ENCODE peak calls at places on chromosomes 6 and 20, in five cellular contexts. L, C, H, R and U are unnamed samples. For H3K27me3, the result is how much of the 10 kb centered on the place peaks cover.

GRCh38 chr6:103327079-103327478 is 1532.6 kb downstream of the HACE1 start:
- DNase-seq in L (no peak), C (no peak), H (no peak), R (peak), U (no peak)

GRCh38 chr6:134074151-134074712 is 21.8 kb upstream of the SLC2A12 start:
- DNase-seq in L (peak), C (no peak), H (no peak), R (peak), U (no peak)

GRCh38 chr6:108029226-108029921 is 45.2 kb downstream of the OSTM1 start:
- DNase-seq in L (no peak), C (no peak), H (no peak), R (peak), U (no peak)

GRCh38 chr6:35581633-35582032 is 68.9 kb upstream of the TULP1 start:
- DNase-seq in L (no peak), C (no peak), H (no peak), R (no peak), U (no peak)

GRCh38 chr20:18943542-18943941 is 130.0 kb downstream of the SCP2D1 start:
- DNase-seq in L (no peak), C (peak), H (peak), R (no peak), U (no peak)

GRCh38 chr6:36967757-36968156 is 13.2 kb downstream of the PI16 start:
- DNase-seq in L (no peak), C (no peak), H (no peak), R (no peak), U (no peak)

GRCh38 chr20:18705906-18706305 is 107.7 kb upstream of the SCP2D1 start:
- DNase-seq in L (no peak), C (no peak), H (no peak), R (no peak), U (no peak)

GRCh38 chr6:89886378-89887120 is 7.7 kb upstream of the GJA10 start:
- DNase-seq in L (no peak), C (no peak), H (no peak), R (no peak), U (no peak)

GRCh38 chr6:113306552-113307145 is 550.5 kb upstream of the MARCKS start:
- DNase-seq in L (peak), C (no peak), H (peak), R (peak), U (peak)

GRCh38 chr6:129874837-129875236 is 13.7 kb upstream of the TMEM244 start:
- DNase-seq in L (no peak), C (no peak), H (no peak), R (no peak), U (no peak)

GRCh38 chr6:4607026-4607704 is 169.0 kb upstream of the CDYL start:
- DNase-seq in L (peak), C (peak), H (peak), R (no peak), U (no peak)

GRCh38 chr6:149567846-149568585 is 1.8 kb downstream of the GINM1 start:
- DNase-seq in L (no peak), C (no peak), H (no peak), R (no peak), U (no peak)

GRCh38 chr6:153328194-153328593 is 197.1 kb upstream of the RGS17 start:
- DNase-seq in L (no peak), C (no peak), H (peak), R (no peak), U (no peak)

GRCh38 chr6:78607188-78607587 is 260.2 kb upstream of the IRAK1BP1 start:
- DNase-seq in L (peak), C (no peak), H (no peak), R (no peak), U (no peak)

GRCh38 chr20:37901667-37902503 is 1.0 kb upstream of the VSTM2L start:
- DNase-seq in L (peak), C (no peak), H (peak), R (peak), U (peak)

GRCh38 chr6:37289931-37290330 is 32.0 kb upstream of the TMEM217 start:
- DNase-seq in L (no peak), C (peak), H (no peak), R (no peak), U (peak)

GRCh38 chr6:14353798-14354197 is 236.2 kb downstream of the CD83 start:
- DNase-seq in L (no peak), C (no peak), H (no peak), R (no peak), U (no peak)

GRCh38 chr6:29656798-29657197 is at the start of gene MOG:
- DNase-seq in L (no peak), C (no peak), H (no peak), R (no peak), U (no peak)

GRCh38 chr20:58745391-58745790 is 52.8 kb downstream of the NPEPL1 start:
- DNase-seq in L (no peak), C (no peak), H (no peak), R (no peak), U (no peak)

GRCh38 chr6:143396497-143397228 is 53.8 kb downstream of the ADAT2 start:
- DNase-seq in L (no peak), C (no peak), H (no peak), R (no peak), U (no peak)

GRCh38 chr6:97059473-97059872 is 134.9 kb downstream of the KLHL32 start:
- DNase-seq in L (peak), C (peak), H (peak), R (peak), U (no peak)

GRCh38 chr6:90691823-90692222 is 105.0 kb upstream of the MAP3K7 start:
- DNase-seq in L (no peak), C (no peak), H (peak), R (no peak), U (peak)

GRCh38 chr20:33568378-33569289 is 78.7 kb downstream of the CBFA2T2 start:
- DNase-seq in L (no peak), C (no peak), H (no peak), R (peak), U (peak)

GRCh38 chr20:13121840-13122515 is 99.1 kb upstream of the ISM1 start:
- DNase-seq in L (no peak), C (no peak), H (no peak), R (no peak), U (no peak)

GRCh38 chr6:132401120-132401940 is at the start of gene MOXD1:
- DNase-seq in L (peak), C (no peak), H (peak), R (peak), U (no peak)

GRCh38 chr6:142845624-142846458 is 99.1 kb downstream of the HIVEP2 start:
- DNase-seq in L (peak), C (peak), H (peak), R (peak), U (peak)

GRCh38 chr20:34171640-34172039 is 59.6 kb upstream of the EIF2S2 start:
- DNase-seq in L (no peak), C (no peak), H (no peak), R (no peak), U (no peak)

GRCh38 chr20:1112908-1113307 is 5.5 kb upstream of the PSMF1 start:
- DNase-seq in L (no peak), C (no peak), H (no peak), R (no peak), U (no peak)

GRCh38 chr6:44976677-44977405 is 351.3 kb upstream of the RUNX2 start:
- DNase-seq in L (no peak), C (no peak), H (peak), R (no peak), U (peak)

GRCh38 chr20:50729925-50730764 is 1.2 kb upstream of the PARD6B start:
- DNase-seq in L (no peak), C (peak), H (no peak), R (no peak), U (no peak)

GRCh38 chr20:23639490-23639958 is 1.8 kb upstream of the CST3 start:
- DNase-seq in L (no peak), C (peak), H (no peak), R (no peak), U (no peak)

GRCh38 chr6:37731888-37732287 is 34.2 kb upstream of the MDGA1 start:
- DNase-seq in L (no peak), C (no peak), H (no peak), R (no peak), U (peak)

GRCh38 chr6:167553716-167554115 is 228.8 kb downstream of the TTLL2 start:
- DNase-seq in L (no peak), C (no peak), H (no peak), R (no peak), U (no peak)

GRCh38 chr6:34068462-34069044 is 77.3 kb downstream of the GRM4 start:
- DNase-seq in L (no peak), C (no peak), H (no peak), R (peak), U (no peak)

DNA sequence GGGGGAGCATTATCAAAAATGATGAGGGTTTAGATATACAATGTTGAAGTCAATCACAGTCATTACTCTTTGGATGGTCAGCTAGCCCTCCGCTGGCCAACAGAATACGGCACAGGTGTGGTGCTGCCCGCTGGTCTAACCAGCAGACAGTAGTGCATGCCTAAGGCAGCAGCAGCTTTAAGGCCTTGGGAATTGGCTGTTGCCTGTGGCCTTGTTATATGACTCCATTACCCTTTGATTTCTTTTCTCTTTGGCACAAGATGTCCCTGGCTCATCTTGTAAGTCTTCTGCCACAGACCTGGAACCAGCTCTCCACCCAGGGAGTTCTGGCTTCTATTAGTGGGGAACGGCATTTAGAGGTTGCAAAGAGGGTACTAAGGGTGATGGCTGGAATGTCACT is 110.2 kb downstream of the WDR27 start:
- DNase-seq in L (no peak), C (no peak), H (no peak), R (no peak), U (no peak)
- TF ChIP-seq EZH2 in L (no peak), C (no peak), H (no peak), R (no peak), U (no peak)

DNA sequence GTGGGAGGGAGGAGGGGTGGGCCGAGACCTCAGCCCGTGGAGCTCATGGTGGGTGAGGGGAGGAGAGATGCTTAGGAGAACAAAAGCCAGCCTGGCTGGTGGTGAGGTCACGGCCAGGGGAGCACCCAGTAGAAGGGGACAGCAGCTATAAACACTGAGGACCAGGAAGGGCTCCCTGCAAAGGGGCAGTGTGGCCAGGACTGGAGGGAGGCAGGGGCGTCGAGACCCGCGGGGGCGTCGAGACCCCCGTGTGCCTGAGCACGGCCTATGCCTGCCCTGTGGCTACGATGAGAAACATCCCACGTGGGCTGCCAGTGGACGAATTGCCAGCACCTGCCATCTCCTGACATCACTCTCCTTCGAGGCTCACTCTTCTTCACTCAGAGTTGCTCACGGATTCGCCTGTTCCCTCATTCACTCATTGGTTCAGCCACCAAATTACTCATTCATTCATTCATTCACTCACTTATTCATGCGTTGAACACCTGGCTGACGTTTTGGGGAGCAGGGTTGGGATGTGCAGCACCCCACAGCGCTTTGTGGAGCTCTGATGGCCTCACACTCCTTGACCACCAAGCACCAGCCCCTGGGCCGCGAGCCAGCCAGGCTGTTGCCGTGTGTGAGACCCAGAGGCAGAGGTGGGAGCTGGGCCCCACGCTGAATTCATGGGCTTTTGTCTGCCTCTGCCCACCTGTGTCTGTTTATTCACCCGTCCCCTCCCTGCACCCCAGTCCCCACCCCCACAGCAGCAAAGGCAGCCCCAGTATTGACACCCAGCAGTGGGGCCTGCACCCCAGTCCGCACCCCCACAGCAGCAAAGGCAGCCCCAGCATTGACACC is 61.2 kb upstream of the BHLHE23 start:
- DNase-seq in L (no peak), C (no peak), H (no peak), R (no peak), U (no peak)
- H3K27me3 ChIP-seq in L (under half), C (half or more), H (under half), R (under half), U (under half)

DNA sequence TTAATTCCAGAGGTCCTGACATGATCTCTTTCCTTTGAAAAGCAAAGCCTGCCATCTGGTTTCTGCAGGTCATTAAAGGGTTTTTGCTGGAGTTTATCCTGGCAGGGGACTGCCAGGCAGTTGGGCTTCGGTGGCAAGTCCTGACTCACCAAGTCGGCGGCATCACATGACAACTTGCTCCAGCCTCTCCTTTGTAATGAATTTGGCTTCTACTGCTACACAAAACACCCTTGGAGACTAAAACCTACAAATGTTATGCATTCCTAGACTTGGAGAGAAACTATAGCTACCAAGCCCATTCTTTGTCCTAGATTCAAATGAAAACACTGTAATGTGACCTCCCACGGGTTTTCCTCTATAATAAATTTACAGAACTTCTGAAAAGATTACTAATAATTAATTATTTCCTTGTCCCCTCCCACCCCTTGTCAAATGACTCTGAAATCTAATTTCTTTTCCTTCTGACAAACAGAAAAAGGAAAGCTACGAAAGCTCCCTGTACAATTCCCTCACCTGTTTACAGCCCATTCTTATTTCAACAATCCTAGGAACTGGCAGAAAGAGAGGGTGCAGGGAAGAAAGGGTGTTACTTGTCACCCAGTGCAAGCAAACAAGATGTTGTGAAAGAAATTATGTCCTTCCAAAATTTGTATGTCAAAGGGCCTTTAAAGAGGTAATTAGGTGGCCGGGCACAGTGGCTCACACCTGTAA is 62.9 kb downstream of the QRSL1 start:
- DNase-seq in L (peak), C (peak), H (peak), R (peak), U (no peak)
- H3K27ac ChIP-seq in L (no peak), C (peak), H (no peak), R (no peak), U (no peak)

DNA sequence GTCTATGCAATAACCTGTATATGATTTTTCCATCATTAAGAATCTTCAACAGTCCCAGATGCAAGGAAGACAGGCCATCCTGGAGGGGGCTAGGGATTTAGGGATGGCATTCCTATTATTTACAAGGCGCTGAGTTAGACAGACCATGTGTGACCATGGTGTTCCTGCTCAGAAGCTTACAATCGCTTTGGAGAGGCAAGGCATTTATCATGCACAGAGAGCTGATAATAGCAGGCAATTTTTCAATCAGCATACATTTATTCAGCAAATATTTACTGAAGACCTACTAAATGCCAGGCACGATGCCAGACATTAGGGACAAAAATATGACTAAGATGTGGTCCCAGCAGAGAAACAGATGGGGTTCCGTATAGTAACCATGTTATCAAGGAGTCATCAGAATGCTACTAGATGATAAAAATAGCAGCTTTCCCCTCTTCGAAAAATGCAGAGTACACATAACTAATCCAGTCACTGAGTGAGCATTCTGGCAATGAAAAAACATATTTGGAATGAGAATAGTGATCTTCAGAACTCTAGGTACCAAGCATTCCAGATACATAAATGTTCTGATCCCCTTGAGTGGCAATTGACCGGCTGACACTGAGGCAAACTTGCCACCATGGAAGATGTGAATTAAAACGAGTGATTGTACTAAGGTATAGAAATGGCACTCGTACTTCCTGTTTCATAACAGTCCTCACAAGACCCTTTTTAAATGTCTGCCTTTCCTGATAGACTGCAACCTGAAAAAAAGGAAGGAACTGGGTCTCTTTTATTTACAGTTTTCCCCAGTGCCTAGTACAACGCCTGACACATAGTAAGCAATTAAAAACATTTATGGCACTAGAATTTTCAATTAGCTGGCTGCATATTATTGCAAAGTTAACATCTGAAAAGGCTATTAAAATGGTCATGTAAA is 135.7 kb downstream of the ATXN1 start:
- DNase-seq in L (no peak), C (no peak), H (no peak), R (no peak), U (no peak)
- TF ChIP-seq EZH2 in L (no peak), C (no peak), H (no peak), R (no peak), U (no peak)

GRCh38 chr20:62998449-62998848 is 8.3 kb downstream of the BHLHE23 start:
- DNase-seq in L (no peak), C (no peak), H (no peak), R (no peak), U (no peak)
- H3K27me3 ChIP-seq in L (under half), C (half or more), H (under half), R (half or more), U (under half)

DNA sequence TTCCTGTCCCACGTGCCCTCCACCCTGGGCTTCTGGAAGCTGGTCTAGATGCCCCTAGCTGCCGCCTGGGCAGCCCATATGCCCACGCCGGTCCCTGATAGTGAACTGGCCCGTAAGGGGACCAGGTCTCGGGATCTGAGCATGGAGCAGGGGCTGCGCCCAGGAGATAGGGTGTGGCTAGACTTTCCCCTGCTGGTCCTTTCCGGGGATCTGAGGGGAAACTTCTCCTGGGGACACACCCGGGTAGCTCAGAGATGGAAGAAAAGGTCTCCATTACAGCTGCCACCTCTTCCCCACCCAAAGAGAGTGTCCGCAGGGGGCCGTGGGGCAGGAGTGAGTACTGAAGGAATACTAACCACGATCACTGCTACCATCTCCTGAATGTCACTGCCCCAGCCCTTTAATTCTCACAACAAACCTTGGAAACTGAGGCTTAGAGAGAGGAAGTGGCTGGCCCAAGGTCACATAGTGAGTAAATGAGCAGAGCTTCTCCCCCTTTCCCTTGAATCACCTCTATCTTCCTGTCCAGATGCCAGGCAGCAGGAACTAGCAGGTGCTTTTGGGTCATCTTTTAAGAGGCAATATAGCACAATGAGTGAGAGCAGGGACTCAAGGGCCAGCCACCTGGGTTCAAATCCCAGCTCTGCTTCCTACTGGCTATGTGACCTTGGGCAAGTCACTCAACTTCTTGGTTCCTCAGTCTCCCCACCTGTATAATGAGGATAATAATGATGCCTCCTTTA is 11.8 kb upstream of the CCN5 start:
- DNase-seq in L (peak), C (no peak), H (no peak), R (no peak), U (no peak)
- H3K27ac ChIP-seq in L (no peak), C (no peak), H (no peak), R (no peak), U (no peak)